ENCODE peak calls at places on chromosome 13, in five cellular contexts. S, Z, P, X and J are unnamed samples.
A peak's percentile ranks its signal among the peaks of the same experiment; 100 is the strongest.

GRCh38 chr13:99693351-99693750 is 192.1 kb downstream of the TM9SF2 start:
- DNase-seq in P (no peak), Z (no peak), S (no peak), X (no peak), J (no peak)

GRCh38 chr13:110616103-110617101 is 1.1 kb downstream of the NAXD start:
- DNase-seq in P (no peak), S (no peak), X (no peak), Z (peak; percentile 49), J (peak; percentile 69)

GRCh38 chr13:22800726-22801401 is 379.9 kb upstream of the SGCG start:
- DNase-seq in X (no peak), P (peak; percentile 16), Z (no peak), S (peak; percentile 45), J (no peak)

GRCh38 chr13:52845766-52846566 is 2.5 kb downstream of the PCDH8 start:
- DNase-seq in P (no peak), X (no peak), Z (no peak), S (no peak), J (peak; percentile 35)

GRCh38 chr13:41064493-41064892 is 3.2 kb downstream of the WBP4 start:
- DNase-seq in Z (no peak), P (no peak), S (no peak), X (no peak), J (no peak)

GRCh38 chr13:26629260-26629659 is 71.8 kb downstream of the WASF3 start:
- DNase-seq in Z (no peak), S (no peak), P (no peak), X (no peak), J (no peak)

GRCh38 chr13:21837841-21838551 is 167.1 kb downstream of the FGF9 start:
- DNase-seq in X (no peak), P (no peak), S (no peak), Z (no peak), J (no peak)

GRCh38 chr13:88622362-88622973 is 951.3 kb downstream of the SLITRK5 start:
- DNase-seq in Z (no peak), S (no peak), P (no peak), X (no peak), J (no peak)

GRCh38 chr13:87671824-87672603 is 843 bp downstream of the SLITRK5 start:
- DNase-seq in X (peak; percentile 87), Z (no peak), P (no peak), S (no peak), J (no peak)

GRCh38 chr13:77507931-77508776 is 27.4 kb upstream of the SCEL start:
- DNase-seq in P (no peak), S (no peak), Z (no peak), X (peak; percentile 8), J (no peak)

GRCh38 chr13:32080328-32080744 is 48.8 kb downstream of the FRY start:
- DNase-seq in Z (no peak), X (no peak), S (no peak), P (no peak), J (no peak)

GRCh38 chr13:28387740-28388501 is 107.0 kb downstream of the FLT1 start:
- DNase-seq in S (no peak), Z (no peak), X (no peak), P (no peak), J (no peak)

GRCh38 chr13:40206241-40207109 is 460.0 kb downstream of the FOXO1 start:
- DNase-seq in X (no peak), S (no peak), Z (no peak), P (no peak), J (no peak)

GRCh38 chr13:99980201-99981114 is 1.1 kb upstream of the ZIC2 start:
- DNase-seq in Z (peak; percentile 87), X (no peak), S (no peak), P (no peak), J (peak; percentile 67)

GRCh38 chr13:21638319-21639282 is 32.3 kb upstream of the FGF9 start:
- DNase-seq in P (no peak), Z (peak; percentile 13), X (no peak), S (peak; percentile 50), J (no peak)

GRCh38 chr13:92843549-92843948 is 383.1 kb upstream of the GPC6 start:
- DNase-seq in X (no peak), S (no peak), Z (no peak), P (no peak), J (no peak)

GRCh38 chr13:32200741-32201140 is 114.4 kb downstream of the ZAR1L start:
- DNase-seq in P (no peak), S (no peak), X (no peak), Z (no peak), J (no peak)

GRCh38 chr13:75258159-75258782 is 223.7 kb downstream of the TBC1D4 start:
- DNase-seq in P (no peak), Z (no peak), X (peak; percentile 12), S (no peak), J (no peak)

GRCh38 chr13:94968040-94968756 is 255.9 kb upstream of the SOX21 start:
- DNase-seq in S (no peak), P (no peak), Z (no peak), X (no peak), J (peak; percentile 4)

GRCh38 chr13:86563308-86563707 is 764.1 kb upstream of the SLITRK6 start:
- DNase-seq in P (no peak), S (no peak), X (no peak), Z (no peak), J (no peak)

GRCh38 chr13:93875527-93875926 is 604.0 kb downstream of the DCT start:
- DNase-seq in P (no peak), X (no peak), Z (no peak), S (no peak), J (no peak)

GRCh38 chr13:42894765-42895181 is 97.3 kb downstream of the EPSTI1 start:
- DNase-seq in S (no peak), X (no peak), P (peak; percentile 75), Z (no peak), J (no peak)

GRCh38 chr13:111954681-111955411 is 112.1 kb upstream of the SOX1 start:
- DNase-seq in P (no peak), X (no peak), S (no peak), Z (no peak), J (no peak)

GRCh38 chr13:49248433-49249002 is 793 bp downstream of the CDADC1 start:
- DNase-seq in Z (no peak), P (peak; percentile 12), S (no peak), X (no peak), J (no peak)

DNA sequence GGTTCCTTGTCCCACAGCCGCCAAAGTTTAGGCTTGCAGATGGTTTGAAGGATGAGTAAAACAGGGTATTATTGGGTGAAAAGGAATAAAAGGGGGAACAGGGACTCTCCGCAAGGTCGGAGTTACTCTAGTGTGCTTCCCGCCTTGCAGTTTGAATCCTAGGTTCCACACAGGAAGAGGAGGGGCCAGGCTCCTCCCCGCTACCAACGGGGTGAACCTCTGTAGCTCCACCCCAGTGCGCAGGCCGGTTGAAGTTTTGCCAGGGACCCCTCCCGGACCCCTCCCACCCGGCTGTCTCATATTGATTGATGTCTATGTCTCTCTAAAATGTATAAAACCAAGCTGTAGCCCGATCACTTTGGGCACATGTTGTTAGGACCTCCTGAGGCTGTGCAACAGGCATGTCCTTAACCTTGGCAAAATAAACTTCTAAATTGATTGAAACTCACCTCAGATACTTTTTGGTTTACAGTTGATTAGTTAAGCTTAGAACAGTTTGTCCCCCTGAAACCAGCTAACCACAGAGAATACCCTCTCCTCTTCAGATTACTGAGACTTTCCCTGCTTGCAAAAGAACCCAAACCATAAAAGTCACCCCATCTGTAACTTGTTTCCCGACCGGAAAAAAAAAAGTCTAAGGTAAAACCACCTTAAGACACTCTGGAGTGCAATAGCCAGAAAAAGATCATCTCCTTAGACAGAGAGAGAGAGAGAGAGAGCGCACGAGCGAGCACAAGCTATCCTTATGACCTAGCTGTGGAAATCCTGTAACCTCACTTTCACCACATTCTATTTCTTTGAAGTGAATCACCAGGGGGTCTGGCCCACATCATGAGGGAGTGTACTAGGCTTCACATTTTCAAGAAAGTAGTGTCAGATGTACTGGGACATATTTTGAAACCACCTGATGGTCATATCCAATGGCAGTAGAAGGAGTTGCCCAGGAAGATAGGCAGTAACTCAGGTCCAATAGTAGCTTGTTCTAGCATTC is 11.3 kb upstream of the GTF2F2 start:
- DNase-seq in S (no peak), X (no peak), P (no peak), Z (no peak), J (peak; percentile 37)
- H3K4me3 ChIP-seq in S (no peak overlapping the region), X (no peak overlapping the region), P (no peak overlapping the region), Z (no peak overlapping the region), J (no peak overlapping the region)

GRCh38 chr13:59846845-59847620 is 316.7 kb downstream of the DIAPH3 start:
- DNase-seq in P (no peak), Z (no peak), S (no peak), X (no peak), J (no peak)
- TF ChIP-seq CTCF in P (no peak), Z (no peak), S (no peak), X (no peak), J (no peak)

GRCh38 chr13:106637519-106637918 is 69.6 kb upstream of the ARGLU1 start:
- DNase-seq in P (no peak), S (no peak), Z (no peak), X (no peak), J (no peak)
- H3K27me3 ChIP-seq in P (no peaks in the 10 kb centered on the region), S (no peaks in the 10 kb centered on the region), Z (no peaks in the 10 kb centered on the region), X (no peaks in the 10 kb centered on the region), J (no peaks in the 10 kb centered on the region)

GRCh38 chr13:97279079-97279411 is 56.9 kb downstream of the MBNL2 start:
- DNase-seq in X (no peak), P (no peak), S (no peak), Z (no peak), J (no peak)
- H3K4me3 ChIP-seq in X (no peak overlapping the region), P (no peak overlapping the region), S (no peak overlapping the region), Z (no peak overlapping the region), J (no peak overlapping the region)

GRCh38 chr13:45011198-45011597 is 21.9 kb downstream of the GPALPP1 start:
- DNase-seq in X (no peak), Z (no peak), S (no peak), P (no peak), J (no peak)
- TF ChIP-seq CTCF in X (no peak), Z (no peak), S (no peak), P (no peak), J (no peak)

GRCh38 chr13:24683370-24683769 is 3.2 kb downstream of the ATP12A start:
- DNase-seq in X (no peak), S (no peak), P (no peak), Z (no peak), J (no peak)
- H3K27me3 ChIP-seq in X (peaks cover 5% of the 10 kb centered on the region), S (peaks cover 32% of the 10 kb centered on the region), P (peaks cover 46% of the 10 kb centered on the region), Z (peaks cover 2% of the 10 kb centered on the region), J (no peaks in the 10 kb centered on the region)

DNA sequence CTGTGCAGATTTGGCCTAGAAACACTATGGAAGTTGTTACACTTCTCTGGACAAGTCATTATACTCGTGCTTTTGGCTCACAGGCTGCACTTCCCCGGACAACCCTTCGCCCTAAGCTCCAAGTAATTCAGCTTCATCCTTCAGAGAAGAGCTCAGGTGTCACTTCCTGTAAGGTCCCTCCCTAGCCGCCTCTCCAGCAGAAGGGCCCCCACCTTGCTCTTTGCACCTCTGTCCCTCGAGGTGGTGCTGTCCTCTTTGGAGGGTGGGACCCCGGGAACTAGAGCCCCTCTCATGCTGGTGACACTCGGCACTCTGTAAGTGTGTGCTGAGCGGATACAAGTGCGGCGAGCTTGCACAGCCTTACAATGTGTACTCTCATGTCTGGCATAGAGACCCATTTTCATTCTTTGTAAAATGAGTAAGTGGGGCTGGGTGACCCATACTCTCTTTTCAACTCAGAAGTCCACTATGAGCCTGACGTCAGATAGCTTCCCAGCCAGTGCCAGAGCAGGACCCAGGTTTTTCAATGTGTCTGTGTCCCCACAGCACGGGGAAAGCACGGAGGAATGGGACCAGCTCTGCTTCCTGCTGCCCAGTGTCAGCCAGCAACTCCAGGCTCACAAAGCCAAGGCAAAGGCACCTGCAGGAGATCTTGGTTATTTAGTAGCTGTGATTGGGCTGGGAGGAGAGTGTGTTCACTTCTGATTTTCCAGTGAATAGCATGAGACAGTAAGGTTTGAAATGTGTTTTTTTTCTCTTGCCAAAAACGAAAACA is 26.9 kb downstream of the CHAMP1 start:
- DNase-seq in P (no peak), Z (no peak), X (no peak), S (no peak), J (no peak)
- H3K4me3 ChIP-seq in P (no peak overlapping the region), Z (no peak overlapping the region), X (no peak overlapping the region), S (no peak overlapping the region), J (no peak overlapping the region)